ENCODE peak calls at places on chromosome 16, in nine cellular contexts. B, P, X, U, A, S, W, F and Y are unnamed samples.

GRCh38 chr16:67388591-67388990 is 4.7 kb downstream of the TPPP3 start:
- DNase-seq in B (no peak), P (no peak), X (no peak), U (no peak), A (no peak), S (no peak), W (no peak), F (no peak), Y (no peak)

GRCh38 chr16:58638148-58639036 is 8.8 kb upstream of the CNOT1 start:
- DNase-seq in B (peak), P (peak), X (no peak), U (no peak), A (peak), S (peak), W (no peak), F (peak), Y (peak)

GRCh38 chr16:56610017-56610608 is 1.7 kb downstream of the MT2A start:
- DNase-seq in B (peak), P (peak), X (no peak), U (no peak), A (peak), S (peak), W (no peak), F (no peak), Y (no peak)

GRCh38 chr16:50591209-50591608 is 43.0 kb downstream of the NKD1 start:
- DNase-seq in B (no peak), P (no peak), X (no peak), U (no peak), A (no peak), S (no peak), W (no peak), F (no peak), Y (no peak)

GRCh38 chr16:12229759-12230594 is 253.4 kb downstream of the SNX29 start:
- DNase-seq in B (peak), P (peak), X (no peak), U (no peak), A (peak), S (no peak), W (no peak), F (no peak), Y (no peak)

GRCh38 chr16:69917739-69918138 is 33.4 kb upstream of the CLEC18A start:
- DNase-seq in B (peak), P (peak), X (no peak), U (peak), A (peak), S (peak), W (peak), F (peak), Y (peak)

GRCh38 chr16:54503436-54503835 is 216.8 kb upstream of the IRX3 start:
- DNase-seq in B (no peak), P (no peak), X (no peak), U (no peak), A (no peak), S (no peak), W (no peak), F (no peak), Y (no peak)

GRCh38 chr16:57134982-57135381 is 42.6 kb downstream of the CPNE2 start:
- DNase-seq in B (no peak), P (no peak), X (no peak), U (no peak), A (no peak), S (no peak), W (no peak), F (no peak), Y (no peak)

GRCh38 chr16:68360971-68361370 is 50.2 kb downstream of the PRMT7 start:
- DNase-seq in B (no peak), P (no peak), X (no peak), U (no peak), A (no peak), S (no peak), W (no peak), F (no peak), Y (no peak)

GRCh38 chr16:77993111-77993571 is 29.2 kb upstream of the CLEC3A start:
- DNase-seq in B (peak), P (peak), X (no peak), U (no peak), A (peak), S (peak), W (no peak), F (no peak), Y (no peak)

GRCh38 chr16:56301391-56301850 is 110.1 kb downstream of the GNAO1 start:
- DNase-seq in B (peak), P (peak), X (no peak), U (no peak), A (peak), S (no peak), W (no peak), F (no peak), Y (no peak)

GRCh38 chr16:48194828-48195566 is 39.2 kb upstream of the ABCC12 start:
- DNase-seq in B (peak), P (no peak), X (no peak), U (no peak), A (peak), S (no peak), W (no peak), F (no peak), Y (peak)

GRCh38 chr16:15034266-15035162 is 21.4 kb downstream of the NTAN1 start:
- DNase-seq in B (no peak), P (no peak), X (no peak), U (peak), A (no peak), S (no peak), W (no peak), F (no peak), Y (no peak)

GRCh38 chr16:72434159-72434558 is 262.2 kb upstream of the PMFBP1 start:
- DNase-seq in B (peak), P (no peak), X (no peak), U (no peak), A (peak), S (no peak), W (no peak), F (no peak), Y (peak)

GRCh38 chr16:82042144-82042543 is 7.1 kb downstream of the HSD17B2 start:
- DNase-seq in B (no peak), P (no peak), X (no peak), U (peak), A (no peak), S (no peak), W (no peak), F (no peak), Y (no peak)

GRCh38 chr16:82045471-82046178 is 10.6 kb downstream of the HSD17B2 start:
- DNase-seq in B (no peak), P (no peak), X (no peak), U (no peak), A (no peak), S (no peak), W (no peak), F (no peak), Y (no peak)

GRCh38 chr16:82042841-82043240 is 7.8 kb downstream of the HSD17B2 start:
- DNase-seq in B (peak), P (no peak), X (no peak), U (no peak), A (no peak), S (no peak), W (no peak), F (no peak), Y (no peak)

GRCh38 chr16:82044585-82044911 is 9.5 kb downstream of the HSD17B2 start:
- DNase-seq in B (no peak), P (no peak), X (no peak), U (no peak), A (no peak), S (no peak), W (no peak), F (no peak), Y (no peak)

DNA sequence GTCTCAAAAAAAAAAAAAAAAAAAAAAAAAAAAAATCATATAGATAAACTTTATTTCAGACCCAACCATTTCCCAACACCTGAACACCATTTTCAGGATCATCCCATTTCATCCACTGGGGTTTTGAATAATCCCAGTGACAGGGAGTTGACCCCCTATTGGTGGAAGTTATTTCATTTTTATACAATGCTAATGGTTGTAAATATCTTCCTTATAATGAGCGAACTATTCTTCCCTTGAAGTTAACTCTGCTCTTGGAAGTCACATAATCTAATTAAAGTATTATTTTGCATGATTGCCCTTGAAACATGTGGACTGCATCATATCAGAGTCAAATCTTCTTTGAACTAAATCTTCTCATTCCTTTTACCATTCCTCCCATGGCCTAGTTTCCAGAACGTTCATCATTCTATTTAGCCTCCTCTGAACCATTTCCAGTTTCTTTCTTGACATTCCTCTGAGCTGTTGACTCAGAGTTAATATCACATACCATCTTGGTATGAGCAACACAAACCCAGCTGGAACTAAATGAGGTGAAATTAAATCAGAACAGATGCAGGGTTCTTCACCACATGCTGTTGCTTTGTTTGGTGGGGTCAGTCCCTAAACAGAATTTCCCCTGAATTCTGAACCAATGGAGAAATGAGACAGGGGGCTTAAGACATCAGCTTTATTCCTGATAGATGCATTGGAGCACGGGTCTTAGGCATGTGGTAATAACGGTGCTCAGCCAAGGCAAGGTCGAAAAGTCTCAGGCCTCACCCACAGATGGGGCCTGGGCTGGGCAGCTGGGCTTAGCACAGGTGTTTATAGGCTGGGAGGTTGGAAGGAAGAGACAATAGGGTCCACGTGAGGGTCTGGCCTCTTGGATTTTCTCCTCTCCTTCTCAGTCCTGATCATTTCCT is 8.9 kb downstream of the HSD17B2 start:
- DNase-seq in B (peak), P (peak), X (no peak), U (no peak), A (peak), S (no peak), W (no peak), F (no peak), Y (peak)
- TF ChIP-seq CTCF in B (no peak), P (no peak), X (no peak), U (no peak), A (no peak), S (no peak), W (no peak), F (no peak), Y (no peak)

DNA sequence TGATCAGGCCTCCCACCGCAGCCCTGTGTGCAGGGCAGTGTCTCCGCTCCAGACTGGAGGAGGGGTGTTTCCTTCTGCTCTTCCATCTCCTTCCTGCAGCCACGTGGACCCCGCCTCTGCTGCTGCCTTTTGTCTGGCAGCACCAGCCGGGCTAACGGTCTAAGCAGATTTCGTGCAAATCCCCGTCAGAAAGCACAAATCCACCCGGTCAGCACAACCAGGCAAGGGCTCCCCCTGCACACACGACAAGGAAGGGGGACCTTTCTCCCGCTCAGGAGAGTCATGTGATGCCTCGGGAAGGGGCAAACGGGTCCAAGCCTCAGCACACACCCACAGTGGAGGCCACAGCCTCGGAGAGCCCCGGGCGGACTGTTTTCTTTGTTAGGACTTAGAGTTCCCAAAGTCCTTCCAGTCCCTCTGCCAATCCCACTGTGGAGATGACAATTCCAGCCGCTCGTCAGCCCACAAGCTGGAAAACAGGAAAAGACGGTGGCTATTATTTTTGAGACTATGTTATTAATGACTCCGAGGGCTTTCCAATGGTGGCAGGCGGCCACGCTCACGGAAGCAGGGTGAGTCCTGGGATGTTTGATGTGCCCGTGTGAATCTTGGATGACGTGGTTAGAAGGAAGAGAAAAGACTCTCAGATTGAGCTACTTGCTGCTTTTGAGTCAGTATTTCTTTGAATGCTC is 22.5 kb upstream of the MEAK7 start:
- DNase-seq in B (no peak), P (no peak), X (no peak), U (no peak), A (peak), S (peak), W (no peak), F (peak), Y (peak)
- H3K4me3 ChIP-seq in B (no peak), P (no peak), X (no peak), U (peak), A (no peak), S (no peak), W (no peak), F (no peak), Y (peak)

GRCh38 chr16:30434852-30435251 is 5.0 kb upstream of the DCTPP1 start:
- DNase-seq in B (no peak), P (no peak), X (no peak), U (no peak), A (no peak), S (no peak), W (no peak), F (no peak), Y (no peak)

GRCh38 chr16:30428055-30428454 is 1.8 kb downstream of the DCTPP1 start:
- DNase-seq in B (no peak), P (no peak), X (no peak), U (no peak), A (no peak), S (no peak), W (no peak), F (no peak), Y (no peak)

GRCh38 chr16:30429678-30430427 is at the start of gene DCTPP1:
- DNase-seq in B (peak), P (peak), X (peak), U (peak), A (peak), S (peak), W (peak), F (peak), Y (peak)

GRCh38 chr16:30429418-30429677 is 482 bp downstream of the DCTPP1 start:
- DNase-seq in B (no peak), P (no peak), X (no peak), U (no peak), A (no peak), S (no peak), W (no peak), F (no peak), Y (no peak)

GRCh38 chr16:30430428-30430970 is 669 bp upstream of the DCTPP1 start:
- DNase-seq in B (no peak), P (no peak), X (no peak), U (peak), A (peak), S (no peak), W (no peak), F (no peak), Y (no peak)
- TF ChIP-seq CTCF in B (no peak), P (no peak), X (no peak), U (no peak), A (no peak), S (no peak), W (no peak), F (peak), Y (no peak)

GRCh38 chr16:81650982-81651562 is 128.0 kb upstream of the PLCG2 start:
- DNase-seq in B (peak), P (no peak), X (no peak), U (peak), A (peak), S (peak), W (peak), F (peak), Y (no peak)

GRCh38 chr16:81655474-81656162 is 123.5 kb upstream of the PLCG2 start:
- DNase-seq in B (no peak), P (no peak), X (no peak), U (no peak), A (no peak), S (no peak), W (no peak), F (no peak), Y (no peak)

GRCh38 chr16:81654346-81654745 is 124.7 kb upstream of the PLCG2 start:
- DNase-seq in B (no peak), P (no peak), X (no peak), U (no peak), A (peak), S (no peak), W (no peak), F (no peak), Y (no peak)

GRCh38 chr16:81651758-81652718 is 127.1 kb upstream of the PLCG2 start:
- DNase-seq in B (no peak), P (no peak), X (no peak), U (peak), A (no peak), S (peak), W (no peak), F (no peak), Y (no peak)

GRCh38 chr16:81652798-81653505 is 126.1 kb upstream of the PLCG2 start:
- DNase-seq in B (no peak), P (no peak), X (no peak), U (peak), A (no peak), S (no peak), W (no peak), F (no peak), Y (no peak)
- H3K4me3 ChIP-seq in B (no peak), P (no peak), X (peak), U (no peak), A (no peak), S (peak), W (no peak), F (no peak), Y (no peak)

DNA sequence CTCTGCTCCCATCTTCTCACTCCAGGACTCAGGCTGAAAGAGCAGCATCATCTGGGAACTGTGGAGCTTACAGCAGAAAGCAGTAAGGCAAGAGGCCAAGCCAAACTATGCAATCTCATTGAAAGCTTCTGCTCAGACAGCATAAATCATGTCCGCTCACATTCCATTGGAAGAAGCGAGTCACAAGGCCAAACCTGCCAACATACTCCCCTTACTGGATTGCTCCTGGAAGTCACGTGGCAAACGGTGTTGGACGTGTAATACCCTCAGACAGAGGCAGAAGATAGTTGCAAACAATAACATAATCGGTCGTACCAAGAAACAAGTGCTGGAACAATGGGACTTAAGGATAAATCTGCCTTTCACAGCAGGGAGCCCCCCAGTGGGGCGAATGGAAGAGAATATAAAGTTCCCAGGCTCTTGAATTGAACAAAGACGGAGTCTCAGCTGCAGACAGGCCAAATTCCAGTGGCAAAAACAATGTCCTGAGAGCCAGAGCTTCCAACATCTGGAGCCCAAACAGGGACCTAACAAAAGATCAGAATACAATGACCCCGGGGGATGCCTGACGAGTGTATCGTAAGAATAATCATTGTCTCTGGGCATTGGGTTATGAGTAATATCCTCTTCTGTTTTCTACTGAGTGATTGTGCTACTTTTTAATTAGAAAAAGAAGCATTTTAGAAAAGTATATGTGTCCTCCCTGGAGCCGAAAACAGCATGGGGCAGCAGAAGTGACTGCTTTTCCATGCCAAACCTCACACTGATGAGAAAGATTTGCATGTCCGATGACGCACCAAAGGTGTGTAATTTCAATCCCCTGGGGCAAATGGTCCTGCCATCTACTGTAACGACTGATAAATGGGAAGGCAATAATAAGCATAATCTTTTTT is 68.4 kb downstream of the CMC2 start:
- DNase-seq in B (peak), P (peak), X (no peak), U (no peak), A (peak), S (peak), W (no peak), F (peak), Y (peak)
- TF ChIP-seq CTCF in B (no peak), P (no peak), X (no peak), U (no peak), A (no peak), S (no peak), W (no peak), F (no peak), Y (no peak)

DNA sequence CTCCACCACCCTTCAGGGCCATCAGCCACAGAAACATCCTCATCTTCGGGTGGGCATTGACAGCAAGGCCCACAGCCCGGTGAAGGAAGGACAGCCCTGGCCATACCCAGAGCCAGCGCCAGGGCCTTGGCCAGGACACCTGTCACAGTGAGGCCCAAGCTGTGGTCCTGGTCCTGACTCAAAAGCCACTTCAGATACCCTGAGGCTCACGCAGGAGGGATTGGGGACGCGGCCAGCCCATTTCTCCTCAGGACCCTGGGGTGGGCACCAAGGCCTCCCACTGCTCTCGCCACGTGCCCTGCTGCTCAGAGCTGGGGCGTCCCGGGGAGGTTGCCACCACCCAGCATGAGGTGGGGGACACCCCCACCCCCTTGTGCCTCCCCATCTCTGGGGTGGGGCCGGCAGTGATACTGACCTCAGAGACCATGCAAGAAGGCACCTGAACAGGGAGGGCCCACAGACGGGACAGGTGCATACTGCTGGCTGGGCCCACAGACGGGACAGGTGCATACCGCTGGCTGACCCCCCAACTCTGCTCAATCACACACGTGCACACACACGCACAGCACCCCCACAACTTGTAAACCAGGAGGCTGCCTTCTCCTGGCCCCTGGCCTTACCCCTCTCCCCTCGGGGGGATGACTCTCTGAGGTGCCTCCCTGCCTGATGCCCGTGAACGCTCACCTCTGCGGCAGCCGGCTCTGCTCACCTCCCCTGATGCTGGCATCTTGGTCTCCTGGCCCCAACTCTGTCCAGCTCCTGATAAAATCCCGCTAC is 14.2 kb downstream of the SLC7A5 start:
- DNase-seq in B (no peak), P (no peak), X (no peak), U (peak), A (no peak), S (no peak), W (no peak), F (no peak), Y (no peak)
- H3K4me3 ChIP-seq in B (no peak), P (no peak), X (no peak), U (no peak), A (no peak), S (no peak), W (no peak), F (no peak), Y (no peak)